ENCODE peak calls at places on chromosomes 13 and 19, in seven cellular contexts. G, U, O, M, Z, D and B are unnamed samples. For H3K4me1, the result is how much of the 10 kb centered on the place peaks cover.

GRCh38 chr19:11548315-11548700 is 9.7 kb downstream of the CNN1 start:
- DNase-seq in G (no peak), U (no peak), O (no peak), M (no peak), Z (no peak), D (no peak), B (no peak)

GRCh38 chr19:38394488-38394887 is 6.0 kb downstream of the SPRED3 start:
- DNase-seq in G (no peak), U (no peak), O (no peak), M (peak), Z (no peak), D (no peak), B (no peak)

GRCh38 chr13:99734013-99734693 is 232.9 kb downstream of the TM9SF2 start:
- DNase-seq in G (no peak), U (no peak), O (no peak), M (peak), Z (no peak), D (no peak), B (no peak)

GRCh38 chr13:27023385-27023784 is 148.2 kb downstream of the USP12 start:
- DNase-seq in G (no peak), U (no peak), O (no peak), M (no peak), Z (no peak), D (peak), B (no peak)

GRCh38 chr13:102045713-102046112 is 356.1 kb downstream of the FGF14 start:
- DNase-seq in G (no peak), U (no peak), O (no peak), M (peak), Z (no peak), D (no peak), B (no peak)

GRCh38 chr19:23521471-23521870 is 126.2 kb upstream of the ZNF91 start:
- DNase-seq in G (no peak), U (no peak), O (no peak), M (no peak), Z (no peak), D (no peak), B (no peak)

GRCh38 chr13:28505543-28506135 is 10.7 kb upstream of the FLT1 start:
- DNase-seq in G (no peak), U (no peak), O (no peak), M (no peak), Z (no peak), D (no peak), B (no peak)

GRCh38 chr19:39265321-39265916 is 2.8 kb upstream of the IFNL2 start:
- DNase-seq in G (no peak), U (no peak), O (no peak), M (peak), Z (no peak), D (no peak), B (no peak)

GRCh38 chr19:19305066-19305465 is 15.2 kb downstream of the SUGP1 start:
- DNase-seq in G (no peak), U (no peak), O (no peak), M (no peak), Z (no peak), D (no peak), B (no peak)

GRCh38 chr19:47240996-47241918 is 10.3 kb upstream of the BBC3 start:
- DNase-seq in G (peak), U (peak), O (peak), M (peak), Z (peak), D (no peak), B (peak)

GRCh38 chr19:10318807-10319426 is 3.1 kb upstream of the FDX2 start:
- DNase-seq in G (no peak), U (no peak), O (no peak), M (no peak), Z (no peak), D (no peak), B (no peak)

GRCh38 chr13:103188688-103189326 is 122.6 kb upstream of the SLC10A2 start:
- DNase-seq in G (peak), U (no peak), O (no peak), M (peak), Z (no peak), D (no peak), B (no peak)

GRCh38 chr19:58196911-58197616 is 14.2 kb downstream of the ZNF274 start:
- DNase-seq in G (no peak), U (no peak), O (no peak), M (peak), Z (no peak), D (no peak), B (no peak)

GRCh38 chr19:46975011-46975917 is 44.4 kb upstream of the NPAS1 start:
- DNase-seq in G (no peak), U (no peak), O (no peak), M (no peak), Z (no peak), D (no peak), B (no peak)

GRCh38 chr19:46221981-46222610 is 7.4 kb upstream of the IGFL1 start:
- DNase-seq in G (no peak), U (peak), O (no peak), M (peak), Z (peak), D (no peak), B (no peak)

GRCh38 chr13:71067164-71067815 is 799.7 kb downstream of the DACH1 start:
- DNase-seq in G (no peak), U (no peak), O (no peak), M (peak), Z (no peak), D (no peak), B (no peak)

GRCh38 chr19:46042252-46042883 is 1.6 kb upstream of the IGFL4 start:
- DNase-seq in G (no peak), U (no peak), O (no peak), M (no peak), Z (no peak), D (no peak), B (no peak)

GRCh38 chr13:24741016-24741662 is 22.8 kb upstream of the RNF17 start:
- DNase-seq in G (no peak), U (no peak), O (peak), M (peak), Z (no peak), D (no peak), B (no peak)

GRCh38 chr19:17049711-17050280 is 23.2 kb upstream of the CPAMD8 start:
- DNase-seq in G (no peak), U (no peak), O (no peak), M (no peak), Z (no peak), D (no peak), B (peak)

GRCh38 chr19:54905908-54906511 is at the start of gene NCR1:
- DNase-seq in G (no peak), U (no peak), O (peak), M (peak), Z (no peak), D (no peak), B (no peak)

GRCh38 chr13:39263033-39263432 is 224.8 kb downstream of the NHLRC3 start:
- DNase-seq in G (peak), U (no peak), O (peak), M (peak), Z (peak), D (no peak), B (peak)

GRCh38 chr19:39809368-39809767 is 24.6 kb downstream of the DYRK1B start:
- DNase-seq in G (no peak), U (no peak), O (no peak), M (no peak), Z (no peak), D (no peak), B (no peak)

GRCh38 chr13:50921706-50922105 is 12.1 kb downstream of the RNASEH2B start:
- DNase-seq in G (no peak), U (no peak), O (no peak), M (no peak), Z (no peak), D (no peak), B (no peak)

GRCh38 chr19:28128341-28128740 is 1084.6 kb downstream of the UQCRFS1 start:
- DNase-seq in G (no peak), U (no peak), O (no peak), M (no peak), Z (no peak), D (no peak), B (no peak)

GRCh38 chr19:43524922-43525835 is 1.8 kb downstream of the ETHE1 start:
- DNase-seq in G (no peak), U (peak), O (peak), M (peak), Z (peak), D (peak), B (peak)

DNA sequence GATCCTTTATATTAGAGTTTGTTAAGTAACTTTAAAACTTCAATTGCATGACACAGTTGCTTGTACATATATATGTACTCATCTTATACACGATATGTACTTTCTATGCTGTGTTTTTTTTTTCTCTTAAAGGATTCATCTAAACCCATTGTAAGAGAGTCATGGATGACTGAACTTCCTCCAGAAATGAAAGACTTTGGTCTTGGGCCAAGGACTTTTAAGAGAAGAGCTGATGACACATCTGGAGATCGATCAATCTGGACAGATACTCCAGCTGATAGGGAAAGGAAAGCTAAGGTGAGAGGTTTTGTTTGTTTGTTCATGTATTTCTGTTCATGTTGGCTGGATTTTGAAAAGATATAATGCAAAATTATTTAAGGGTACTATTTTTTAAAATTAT is 26.0 kb downstream of the GPALPP1 start:
- DNase-seq in G (no peak), U (no peak), O (no peak), M (no peak), Z (no peak), D (no peak), B (no peak)
- TF ChIP-seq POLR2AphosphoS5 in G (no peak), U (no peak), O (no peak), M (no peak), Z (no peak), D (no peak), B (no peak)

GRCh38 chr19:42132030-42132628 is at the start of gene POU2F2:
- DNase-seq in G (no peak), U (no peak), O (peak), M (peak), Z (peak), D (no peak), B (peak)

GRCh38 chr19:42140125-42140754 is 8.0 kb upstream of the POU2F2 start:
- DNase-seq in G (no peak), U (no peak), O (peak), M (peak), Z (peak), D (no peak), B (peak)

GRCh38 chr19:42134671-42135070 is 2.4 kb upstream of the POU2F2 start:
- DNase-seq in G (no peak), U (no peak), O (no peak), M (no peak), Z (no peak), D (no peak), B (no peak)

GRCh38 chr19:42132851-42133528 is 744 bp upstream of the POU2F2 start:
- DNase-seq in G (peak), U (peak), O (peak), M (peak), Z (peak), D (no peak), B (peak)

DNA sequence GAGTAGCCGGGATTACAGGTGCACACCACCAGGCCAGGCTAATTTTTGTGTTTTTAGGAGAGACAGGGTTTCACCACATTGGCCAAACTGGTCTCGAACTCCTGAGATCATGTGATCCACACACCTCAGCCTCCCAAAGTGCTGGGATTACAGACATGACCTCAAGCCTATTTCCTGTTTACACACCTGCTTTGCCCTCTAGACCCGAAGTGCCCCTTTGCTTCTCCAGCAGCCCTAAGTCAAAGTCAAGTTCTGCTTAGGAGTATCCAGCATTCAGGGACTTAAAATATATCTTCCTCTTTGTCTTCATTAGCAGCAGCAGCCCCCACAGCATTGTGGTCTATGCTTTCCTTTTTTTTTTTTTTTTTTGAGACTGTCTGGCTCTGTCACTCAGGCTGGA is 3.6 kb upstream of the POU2F2 start:
- DNase-seq in G (no peak), U (no peak), O (no peak), M (no peak), Z (no peak), D (no peak), B (no peak)
- H3K4me1 ChIP-seq in G (under half), U (under half), O (under half), M (under half), Z (under half), D (under half), B (under half)

DNA sequence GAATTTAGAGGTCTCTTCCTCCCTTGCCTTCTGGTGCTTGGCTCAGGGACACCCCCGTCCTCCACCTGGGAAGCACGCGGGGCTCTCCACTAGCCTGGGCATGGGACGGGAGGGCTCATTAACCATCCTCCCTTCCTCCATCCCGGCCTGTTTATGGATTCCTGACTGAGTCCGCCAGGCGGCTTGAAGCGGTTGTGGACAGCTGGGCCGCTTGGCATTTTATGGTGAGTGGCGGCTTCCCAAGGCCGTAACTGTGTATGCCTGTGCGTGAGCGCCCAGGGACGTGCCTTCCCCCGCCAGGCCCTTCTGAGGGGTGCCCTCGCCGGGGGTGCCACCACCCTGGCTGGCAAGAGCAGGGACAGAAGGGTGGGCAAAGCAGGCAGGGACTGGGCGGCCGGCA is 202.8 kb downstream of the URI1 start:
- DNase-seq in G (no peak), U (no peak), O (no peak), M (no peak), Z (no peak), D (no peak), B (no peak)
- TF ChIP-seq POLR2AphosphoS5 in G (no peak), U (no peak), O (no peak), M (no peak), Z (no peak), D (no peak), B (no peak)

GRCh38 chr19:32831611-32832010 is 38.0 kb downstream of the SLC7A9 start:
- DNase-seq in G (no peak), U (no peak), O (no peak), M (no peak), Z (no peak), D (no peak), B (no peak)
- H3K4me1 ChIP-seq in G (under half), U (under half), O (under half), M (under half), Z (under half), D (under half), B (under half)